ENCODE peak calls at places on chromosomes 7 and 10, in seven cellular contexts. V is progenitor cell of endocrine pancreas, P is AG10803, A is astrocyte, L is upper lobe of left lung, O is fibroblast of the aortic adventitia, K is AG09319. Z is an unnamed sample.

GRCh38 chr10:16049050-16049449 is 188.7 kb upstream of the MINDY3 start:
- DNase-seq in O (no peak), L (no peak), V (no peak), P (no peak), A (no peak), K (no peak), Z (no peak)

GRCh38 chr10:38127812-38128211 is 33.7 kb downstream of the ZNF37A start:
- DNase-seq in O (no peak), A (no peak), L (no peak), V (no peak), K (no peak), P (peak; percentile 5), Z (no peak)

GRCh38 chr7:37431413-37431812 is 17.3 kb downstream of the ELMO1 start:
- DNase-seq in K (no peak), V (no peak), A (no peak), O (no peak), P (no peak), L (no peak), Z (no peak)

GRCh38 chr10:38045129-38045528 is 34.7 kb downstream of the ZNF33A start:
- DNase-seq in K (no peak), O (no peak), P (no peak), A (no peak), L (no peak), V (no peak), Z (no peak)

GRCh38 chr7:44291066-44291732 is 34.2 kb downstream of the CAMK2B start:
- DNase-seq in O (peak; percentile 98), A (peak; percentile 57), P (peak; percentile 4), K (no peak), L (peak; percentile 75), V (peak; percentile 5), Z (peak; percentile 77)

GRCh38 chr7:141366098-141366621 is 185.1 kb upstream of the AGK start:
- DNase-seq in K (no peak), L (no peak), P (no peak), O (peak; percentile 18), A (no peak), V (no peak), Z (no peak)

GRCh38 chr10:47260505-47261111 is 39.4 kb upstream of the GDF10 start:
- DNase-seq in V (no peak), K (no peak), O (no peak), P (no peak), A (no peak), L (no peak), Z (peak; percentile 66)

GRCh38 chr7:124171068-124171467 is 138.2 kb upstream of the TMEM229A start:
- DNase-seq in K (no peak), P (peak; percentile 25), A (no peak), V (no peak), L (no peak), O (no peak), Z (no peak)

GRCh38 chr7:72069263-72069662 is 342.9 kb downstream of the CALN1 start:
- DNase-seq in A (no peak), K (no peak), O (no peak), P (no peak), V (no peak), L (no peak), Z (no peak)

GRCh38 chr10:98959486-98959885 is 276.2 kb downstream of the HPSE2 start:
- DNase-seq in O (no peak), P (no peak), A (no peak), V (no peak), L (no peak), K (no peak), Z (no peak)

DNA sequence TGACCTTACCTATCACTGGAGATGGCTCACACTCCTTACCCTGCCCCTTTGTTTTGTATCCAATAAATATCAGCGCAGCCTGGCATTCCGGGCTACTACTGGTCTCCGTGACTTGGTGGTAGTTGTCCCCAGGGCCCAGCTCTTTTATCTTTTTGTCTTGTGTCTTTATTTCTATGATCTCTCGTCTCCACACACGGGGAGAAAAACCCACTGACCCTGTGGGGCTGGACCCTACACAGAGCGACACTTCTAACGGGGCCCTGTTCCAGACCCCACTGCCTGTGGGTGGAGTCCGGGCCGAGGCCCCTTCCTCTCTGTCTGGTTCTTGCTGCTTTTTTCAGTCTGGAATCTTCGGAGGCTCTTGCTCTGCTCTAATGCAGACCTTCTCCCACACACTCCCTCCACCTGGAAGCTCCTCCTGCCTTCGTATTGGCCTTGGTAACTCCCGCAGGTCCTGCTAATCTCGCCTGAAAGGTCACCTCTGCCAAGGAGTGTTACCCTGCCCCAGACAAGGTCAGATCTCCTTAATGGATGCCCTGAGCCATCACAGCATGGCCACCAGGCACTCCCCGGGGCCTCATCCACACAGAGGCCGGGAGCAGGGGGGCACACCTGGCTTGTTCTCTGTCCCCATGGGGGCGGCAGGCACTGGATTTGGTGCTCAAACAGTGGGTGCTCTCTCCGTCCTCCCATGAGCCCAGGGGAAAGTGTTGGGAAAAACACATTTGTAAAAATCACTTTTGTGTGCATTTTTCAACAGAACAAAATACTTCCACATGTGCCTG is 531.7 kb downstream of the PTPRN2 start:
- DNase-seq in P (no peak), L (no peak), V (no peak), K (no peak), O (no peak), A (no peak), Z (no peak)
- TF ChIP-seq CTCF in P (no peak), L (no peak), V (no peak), K (no peak), O (no peak), A (no peak), Z (no peak)

DNA sequence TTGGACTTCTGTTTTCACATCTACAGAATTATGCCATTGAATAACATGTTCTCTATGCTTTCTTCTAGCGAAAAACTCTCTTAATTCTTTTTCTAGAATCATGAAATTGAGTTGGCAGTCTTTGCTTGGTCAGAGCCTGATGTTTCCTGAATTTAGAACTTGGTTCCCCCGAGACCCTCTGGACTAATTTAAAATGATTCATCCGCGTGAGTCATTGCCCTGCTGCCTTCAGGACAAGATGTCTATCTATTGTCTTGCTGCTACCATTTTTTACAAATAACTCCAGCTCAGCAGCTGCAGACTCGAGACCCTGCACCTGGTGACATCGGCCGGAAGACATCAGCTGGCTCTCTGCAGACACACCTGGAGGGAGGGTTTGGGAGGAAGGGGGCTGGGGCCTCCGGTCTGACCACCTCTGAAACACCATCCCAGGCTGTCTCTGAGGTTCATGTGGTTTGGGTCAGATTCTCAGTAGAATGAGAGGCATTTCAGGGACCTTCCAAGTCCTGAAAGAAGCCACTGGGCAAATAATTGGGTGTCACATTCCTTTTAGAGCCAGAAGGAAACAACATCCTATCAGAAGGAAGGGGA is 20.9 kb upstream of the KLF6 start:
- DNase-seq in P (peak; percentile 88), V (no peak), A (peak; percentile 83), K (no peak), L (peak; percentile 57), O (peak; percentile 92), Z (no peak)
- TF ChIP-seq CTCF in P (no peak), V (no peak), A (no peak), K (no peak), L (no peak), O (no peak), Z (no peak)

GRCh38 chr7:29115130-29115529 is 31.2 kb downstream of the CPVL start:
- DNase-seq in K (no peak), V (no peak), A (no peak), P (no peak), O (no peak), L (no peak), Z (no peak)

GRCh38 chr7:29116361-29116760 is 30.0 kb downstream of the CPVL start:
- DNase-seq in A (no peak), V (no peak), K (no peak), O (no peak), P (no peak), L (no peak), Z (no peak)

GRCh38 chr7:29115753-29116152 is 30.6 kb downstream of the CPVL start:
- DNase-seq in L (no peak), O (no peak), P (no peak), A (no peak), K (no peak), V (no peak), Z (no peak)

GRCh38 chr7:29112721-29113120 is 33.6 kb downstream of the CPVL start:
- DNase-seq in O (no peak), L (no peak), A (no peak), V (no peak), P (no peak), K (no peak), Z (no peak)

DNA sequence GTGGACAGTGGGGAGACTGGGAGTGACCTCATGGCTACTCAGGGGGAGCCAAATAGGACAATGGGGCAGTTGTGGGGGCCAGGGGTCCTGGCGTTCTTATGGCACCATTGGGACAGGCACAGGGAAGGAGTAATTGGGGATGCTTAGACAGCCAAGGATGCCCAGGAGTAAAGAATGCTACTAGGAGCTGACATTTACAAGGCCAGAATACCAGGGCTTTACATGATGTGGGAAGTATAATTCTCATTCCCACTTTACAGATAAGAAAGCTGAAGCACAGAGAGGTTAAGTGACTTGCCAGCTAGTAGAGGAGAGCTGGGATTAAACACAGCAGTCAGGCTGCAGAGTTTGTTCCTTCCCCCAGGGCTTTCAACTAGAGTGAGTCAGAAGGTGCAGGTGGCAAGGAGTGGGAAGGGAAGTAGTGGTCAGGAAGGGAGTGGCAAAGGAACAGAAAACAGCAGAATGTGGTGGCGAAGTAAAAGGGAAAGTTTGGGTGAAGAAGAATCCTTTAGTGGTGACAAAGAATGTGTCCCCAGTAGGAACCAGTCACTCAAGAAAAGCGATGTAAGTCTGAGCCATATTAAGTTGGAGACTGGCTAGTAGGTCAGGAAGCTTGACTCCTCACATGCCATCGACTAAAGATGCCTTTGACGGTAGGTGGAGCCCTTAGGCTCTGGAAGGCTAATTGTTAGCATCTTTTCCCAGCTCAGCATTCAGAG is 32.8 kb downstream of the CPVL start:
- DNase-seq in O (peak; percentile 31), K (no peak), A (peak; percentile 42), V (no peak), P (peak; percentile 17), L (no peak), Z (no peak)
- TF ChIP-seq CTCF in O (peak; percentile 33), K (no peak), A (peak; percentile 12), V (peak; percentile 35), P (peak; percentile 42), L (no peak), Z (peak; percentile 43)

GRCh38 chr7:133563196-133563707 is 310.4 kb downstream of the EXOC4 start:
- DNase-seq in O (no peak), L (no peak), A (no peak), K (no peak), P (peak; percentile 76), V (no peak), Z (no peak)

GRCh38 chr7:133560900-133561299 is 308.0 kb downstream of the EXOC4 start:
- DNase-seq in P (no peak), K (no peak), A (no peak), L (no peak), V (no peak), O (no peak), Z (no peak)

GRCh38 chr7:133561361-133561760 is 308.5 kb downstream of the EXOC4 start:
- DNase-seq in K (no peak), O (no peak), A (no peak), L (no peak), V (no peak), P (no peak), Z (no peak)

GRCh38 chr7:133562617-133563016 is 309.7 kb downstream of the EXOC4 start:
- DNase-seq in O (peak; percentile 45), A (peak; percentile 80), K (peak; percentile 39), P (peak; percentile 94), L (no peak), V (no peak), Z (no peak)

DNA sequence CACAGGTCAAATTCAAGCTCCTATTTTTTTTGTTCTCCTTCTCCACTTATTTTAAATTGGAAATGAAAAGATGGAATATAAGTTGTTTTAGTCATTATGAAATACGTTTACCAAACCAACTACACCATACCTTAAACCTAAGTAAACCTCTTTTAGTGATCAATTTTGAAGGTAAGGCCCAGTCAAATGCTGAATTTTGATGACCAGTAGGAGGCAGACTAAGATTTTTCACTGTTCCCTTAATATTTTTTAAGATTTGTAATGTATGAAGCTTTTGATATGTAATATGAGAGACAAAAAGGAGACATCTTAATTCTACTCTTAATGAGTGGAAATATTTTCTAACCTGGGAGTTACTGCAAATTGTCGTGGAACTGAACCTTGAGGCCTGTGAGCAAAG is 311.6 kb downstream of the EXOC4 start:
- DNase-seq in V (no peak), K (no peak), L (no peak), O (no peak), A (no peak), P (no peak), Z (no peak)
- TF ChIP-seq CTCF in V (peak; percentile 14), K (no peak), L (no peak), O (no peak), A (peak; percentile 4), P (no peak), Z (no peak)